ENCODE peak calls at places on chromosomes 11 and 22, in five cellular contexts. B, A, E, V and F are unnamed samples.

GRCh38 chr11:116970485-116971292 is 127.5 kb downstream of the SIK3 start:
- DNase-seq in B (no peak), A (no peak), E (no peak), V (no peak), F (no peak)

GRCh38 chr11:15688351-15688792 is 573.6 kb downstream of the INSC start:
- DNase-seq in B (no peak), A (no peak), E (no peak), V (no peak), F (peak)

GRCh38 chr11:122046438-122046837 is 69.6 kb downstream of the BLID start:
- DNase-seq in B (no peak), A (no peak), E (no peak), V (no peak), F (no peak)

GRCh38 chr22:37377927-37378326 is 49.4 kb downstream of the ELFN2 start:
- DNase-seq in B (no peak), A (no peak), E (peak), V (no peak), F (no peak)

GRCh38 chr11:69333906-69334305 is 40.0 kb downstream of the MYEOV start:
- DNase-seq in B (no peak), A (no peak), E (no peak), V (no peak), F (no peak)

GRCh38 chr11:131537196-131537595 is 166.8 kb downstream of the NTM start:
- DNase-seq in B (no peak), A (no peak), E (no peak), V (no peak), F (no peak)

GRCh38 chr22:30996462-30996861 is 27.4 kb downstream of the TUG1 start:
- DNase-seq in B (no peak), A (no peak), E (no peak), V (no peak), F (no peak)

GRCh38 chr11:12717851-12718291 is 43.6 kb downstream of the TEAD1 start:
- DNase-seq in B (no peak), A (no peak), E (no peak), V (peak), F (no peak)

GRCh38 chr22:32606181-32606580 is 131.6 kb downstream of the FBXO7 start:
- DNase-seq in B (no peak), A (no peak), E (no peak), V (no peak), F (no peak)